ENCODE peak calls at places on chromosome 20, in four cellular contexts. J, F, G and K are unnamed samples.

GRCh38 chr20:37972256-37973058 is 60.8 kb downstream of the TTI1 start:
- DNase-seq in J (no peak), F (no peak), G (no peak), K (no peak)

GRCh38 chr20:49581482-49581881 is 13.5 kb upstream of the PTGIS start:
- DNase-seq in J (no peak), F (no peak), G (no peak), K (no peak)

GRCh38 chr20:45968081-45968671 is 3.8 kb downstream of the ZNF335 start:
- DNase-seq in J (no peak), F (no peak), G (no peak), K (no peak)

GRCh38 chr20:9392892-9393857 is 121.2 kb upstream of the LAMP5 start:
- DNase-seq in J (peak; percentile 73), F (no peak), G (peak; percentile 38), K (peak; percentile 37)

GRCh38 chr20:20664795-20665194 is 47.6 kb downstream of the RALGAPA2 start:
- DNase-seq in J (no peak), F (no peak), G (no peak), K (peak; percentile 77)

GRCh38 chr20:8365634-8366033 is 233.6 kb downstream of the PLCB1 start:
- DNase-seq in J (no peak), F (no peak), G (no peak), K (no peak)

GRCh38 chr20:44618318-44618731 is 33.2 kb downstream of the ADA start:
- DNase-seq in J (no peak), F (no peak), G (no peak), K (no peak)

GRCh38 chr20:54950285-54950684 is 474.9 kb downstream of the DOK5 start:
- DNase-seq in J (no peak), F (no peak), G (no peak), K (no peak)

GRCh38 chr20:34262488-34263288 is 21.5 kb downstream of the ASIP start:
- DNase-seq in J (peak; percentile 59), F (no peak), G (no peak), K (no peak)

GRCh38 chr20:37305079-37305478 is 15.6 kb downstream of the MANBAL start:
- DNase-seq in J (no peak), F (no peak), G (no peak), K (no peak)

GRCh38 chr20:48656661-48657211 is 171.1 kb downstream of the PREX1 start:
- DNase-seq in J (no peak), F (no peak), G (peak; percentile 68), K (no peak)

GRCh38 chr20:48739395-48740268 is 88.2 kb downstream of the PREX1 start:
- DNase-seq in J (no peak), F (no peak), G (no peak), K (no peak)

GRCh38 chr20:9301129-9302072 is 213.0 kb upstream of the LAMP5 start:
- DNase-seq in J (peak; percentile 89), F (no peak), G (no peak), K (peak; percentile 70)

GRCh38 chr20:20184149-20184548 is 131.8 kb downstream of the CFAP61 start:
- DNase-seq in J (no peak), F (no peak), G (peak; percentile 5), K (no peak)

GRCh38 chr20:3729811-3730550 is 2.5 kb upstream of the HSPA12B start:
- DNase-seq in J (no peak), F (no peak), G (no peak), K (no peak)

GRCh38 chr20:61927826-61928541 is 137.7 kb downstream of the TAF4 start:
- DNase-seq in J (no peak), F (no peak), G (no peak), K (no peak)

GRCh38 chr20:20835897-20836296 is 123.5 kb upstream of the RALGAPA2 start:
- DNase-seq in J (no peak), F (no peak), G (no peak), K (no peak)

GRCh38 chr20:50129662-50130345 is 16.9 kb upstream of the UBE2V1 start:
- DNase-seq in J (peak; percentile 27), F (no peak), G (peak; percentile 95), K (no peak)

GRCh38 chr20:35629432-35630145 is 14.0 kb downstream of the SPAG4 start:
- DNase-seq in J (no peak), F (no peak), G (no peak), K (no peak)

GRCh38 chr20:8858181-8858794 is 210.6 kb upstream of the PLCB4 start:
- DNase-seq in J (peak; percentile 21), F (no peak), G (no peak), K (no peak)

GRCh38 chr20:51385941-51386530 is 156.5 kb downstream of the NFATC2 start:
- DNase-seq in J (peak; percentile 41), F (no peak), G (peak; percentile 43), K (peak; percentile 67)

GRCh38 chr20:50020283-50020682 is 37.5 kb downstream of the SNAI1 start:
- DNase-seq in J (peak; percentile 38), F (no peak), G (no peak), K (peak; percentile 65)

GRCh38 chr20:17919149-17919548 is 49.4 kb downstream of the SNX5 start:
- DNase-seq in J (no peak), F (no peak), G (no peak), K (no peak)

GRCh38 chr20:48538058-48538825 is 289.6 kb downstream of the PREX1 start:
- DNase-seq in J (peak; percentile 52), F (no peak), G (no peak), K (peak; percentile 7)

GRCh38 chr20:49276201-49276894 is 1.5 kb downstream of the ZNFX1 start:
- DNase-seq in J (peak; percentile 74), F (no peak), G (peak; percentile 30), K (peak; percentile 80)

GRCh38 chr20:48266571-48266970 is 481.3 kb upstream of the SULF2 start:
- DNase-seq in J (no peak), F (no peak), G (no peak), K (no peak)

GRCh38 chr20:35901678-35902544 is 52.4 kb downstream of the SCAND1 start:
- DNase-seq in J (peak; percentile 97), F (no peak), G (peak; percentile 83), K (peak; percentile 65)

GRCh38 chr20:37152284-37152683 is 26.8 kb upstream of the RPN2 start:
- DNase-seq in J (no peak), F (no peak), G (no peak), K (no peak)

GRCh38 chr20:45850926-45851325 is 6.3 kb downstream of the ACOT8 start:
- DNase-seq in J (no peak), F (no peak), G (peak; percentile 75), K (no peak)

GRCh38 chr20:25148181-25148981 is 47.1 kb upstream of the ENTPD6 start:
- DNase-seq in J (peak; percentile 51), F (no peak), G (no peak), K (peak; percentile 16)
- TF ChIP-seq FOS in J (no peak), F (no peak), G (no peak), K (no peak)

DNA sequence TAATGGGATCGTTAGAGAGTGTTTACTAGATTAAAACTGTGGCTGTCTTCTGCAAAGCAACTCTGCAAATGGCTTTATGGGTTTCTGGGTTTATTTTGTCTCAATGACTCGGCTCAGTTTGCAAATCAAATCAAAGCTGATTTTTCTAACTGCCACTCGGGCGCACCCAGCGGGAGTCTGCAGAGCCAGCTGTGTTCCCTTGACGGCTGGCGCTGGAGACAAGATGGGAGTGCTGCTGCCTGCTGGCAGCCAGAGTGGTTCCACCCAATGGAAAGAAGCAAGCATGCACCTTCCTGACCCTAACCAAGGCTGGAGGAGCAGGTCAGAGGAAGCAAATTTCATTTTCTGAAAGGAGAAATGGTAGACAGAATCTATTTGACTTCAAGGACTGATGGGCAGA is 659.0 kb upstream of the CHD6 start:
- DNase-seq in J (no peak), F (no peak), G (no peak), K (no peak)
- TF ChIP-seq FOS in J (no peak), F (no peak), G (no peak), K (no peak)

GRCh38 chr20:58894652-58895051 is 42.1 kb downstream of the GNAS start:
- DNase-seq in J (no peak), F (no peak), G (no peak), K (no peak)

GRCh38 chr20:58895796-58896180 is 43.3 kb downstream of the GNAS start:
- DNase-seq in J (no peak), F (no peak), G (no peak), K (no peak)

GRCh38 chr20:58893355-58894151 is 41.0 kb downstream of the GNAS start:
- DNase-seq in J (peak; percentile 34), F (no peak), G (no peak), K (no peak)

GRCh38 chr20:58896820-58897219 is 44.3 kb downstream of the GNAS start:
- DNase-seq in J (no peak), F (no peak), G (no peak), K (no peak)

GRCh38 chr20:58895099-58895795 is 42.7 kb downstream of the GNAS start:
- DNase-seq in J (no peak), F (no peak), G (no peak), K (no peak)
- TF ChIP-seq FOS in J (no peak), F (no peak), G (no peak), K (no peak)

DNA sequence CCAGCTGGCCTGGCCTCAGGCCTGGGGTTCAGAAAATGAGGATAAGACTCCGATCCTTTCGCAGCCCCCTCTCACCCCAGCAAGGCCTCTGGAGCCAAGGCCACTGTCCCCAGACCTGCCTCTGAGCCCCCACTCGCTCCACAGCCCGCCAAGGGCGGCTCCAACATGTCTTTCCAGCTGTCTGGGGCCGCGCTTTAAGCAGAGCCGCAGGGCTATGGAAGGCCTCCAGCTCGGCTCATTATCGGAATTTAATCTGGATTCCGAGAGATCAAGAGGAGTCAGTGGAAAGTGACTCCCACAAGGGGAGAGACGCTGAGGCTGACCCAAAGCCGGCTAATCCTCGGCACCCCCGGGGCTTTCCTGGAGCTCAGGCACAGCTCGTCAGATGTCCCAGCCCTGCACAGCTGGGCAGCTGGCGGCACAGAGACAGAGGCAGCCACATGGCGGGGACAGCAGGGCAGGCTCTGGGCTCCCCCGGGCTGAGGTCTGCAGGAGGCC is 41.8 kb downstream of the BMP7 start:
- DNase-seq in J (no peak), F (no peak), G (no peak), K (no peak)
- TF ChIP-seq FOS in J (no peak), F (no peak), G (no peak), K (no peak)

DNA sequence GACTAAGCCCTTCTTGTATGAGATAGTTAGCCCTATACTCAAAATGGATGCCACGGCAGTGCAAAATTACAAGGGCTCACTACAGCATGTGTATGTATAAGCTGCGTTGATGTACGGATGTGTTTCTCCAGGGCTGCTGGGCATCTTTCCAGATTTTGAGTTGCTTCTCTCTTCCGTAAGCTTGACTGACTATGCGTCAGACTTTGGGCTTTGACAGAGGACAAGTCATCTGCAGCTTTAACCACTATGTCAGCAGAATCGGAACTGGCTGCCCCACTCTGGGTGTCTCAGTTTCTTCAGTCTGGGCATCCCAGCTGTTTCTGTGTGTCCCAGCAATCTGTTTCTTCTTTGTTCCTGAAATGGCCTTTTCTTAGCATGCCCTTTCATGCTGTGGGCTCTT is 241.6 kb downstream of the BTBD3 start:
- DNase-seq in J (peak; percentile 3), F (no peak), G (no peak), K (no peak)
- TF ChIP-seq FOS in J (no peak), F (no peak), G (no peak), K (no peak)

GRCh38 chr20:53656653-53657288 is 63.1 kb upstream of the ZNF217 start:
- DNase-seq in J (peak; percentile 76), F (no peak), G (no peak), K (no peak)
- TF ChIP-seq FOS in J (no peak), F (no peak), G (no peak), K (no peak)